ENCODE peak calls at places on chromosomes 7 and 10, in six cellular contexts. N is Peyer's patch; X is hepatocyte; H is fibroblast of mammary gland; E is vagina; V is activated CD4-positive, alpha-beta T cell treated with anti-CD3 and anti-CD28 coated beads, Interleukin-2, amount 50 U/mL, for 1 hour. K is an unnamed sample.

GRCh38 chr10:33137356-33138007 is 179.5 kb upstream of the ITGB1 start:
- DNase-seq in H (no peak), X (no peak), N (no peak), V (no peak), E (no peak), K (no peak)

GRCh38 chr7:74059681-74060588 is 23.7 kb upstream of the LIMK1 start:
- DNase-seq in V (no peak), E (no peak), N (no peak), X (no peak), H (no peak), K (no peak)

GRCh38 chr10:58175990-58176910 is 91.4 kb downstream of the IPMK start:
- DNase-seq in X (peak; percentile 50), V (no peak), H (peak; percentile 36), E (no peak), N (no peak), K (no peak)

GRCh38 chr7:93249749-93250148 is 17.6 kb downstream of the VPS50 start:
- DNase-seq in E (no peak), X (peak; percentile 57), N (no peak), H (peak; percentile 7), V (no peak), K (no peak)

GRCh38 chr10:42981358-42982236 is 95.3 kb upstream of the RET start:
- DNase-seq in E (no peak), N (no peak), V (no peak), X (peak; percentile 48), H (no peak), K (no peak)

GRCh38 chr10:77910524-77911145 is 15.9 kb downstream of the DLG5 start:
- DNase-seq in H (no peak), N (no peak), X (no peak), V (no peak), E (no peak), K (no peak)

GRCh38 chr10:77667426-77668324 is 30.1 kb upstream of the KCNMA1 start:
- DNase-seq in X (no peak), N (no peak), H (no peak), E (no peak), V (no peak), K (peak; percentile 5)

GRCh38 chr7:143352506-143353130 is 9.9 kb downstream of the FAM131B start:
- DNase-seq in H (no peak), X (no peak), V (no peak), N (no peak), E (no peak), K (no peak)

GRCh38 chr10:84837877-84838276 is 509.5 kb downstream of the CCSER2 start:
- DNase-seq in H (no peak), N (no peak), X (no peak), E (no peak), V (no peak), K (no peak)

GRCh38 chr7:50655490-50655889 is 90.3 kb upstream of the DDC start:
- DNase-seq in X (no peak), N (no peak), E (peak; percentile 77), H (no peak), V (no peak), K (no peak)

GRCh38 chr7:5824297-5824610 is 42.8 kb upstream of the RNF216 start:
- DNase-seq in E (no peak), V (peak; percentile 70), X (no peak), N (no peak), H (no peak), K (no peak)

GRCh38 chr10:75043256-75044121 is 68.0 kb upstream of the SAMD8 start:
- DNase-seq in X (no peak), H (no peak), V (peak; percentile 12), E (no peak), N (peak; percentile 26), K (no peak)

GRCh38 chr7:135771961-135772638 is 23.5 kb upstream of the FAM180A start:
- DNase-seq in H (peak; percentile 79), N (no peak), V (no peak), E (peak; percentile 67), X (peak; percentile 46), K (peak; percentile 17)

GRCh38 chr7:154409703-154410311 is 357.6 kb downstream of the DPP6 start:
- DNase-seq in X (peak; percentile 77), N (no peak), H (no peak), E (no peak), V (no peak), K (no peak)

GRCh38 chr10:119666709-119667004 is 15.5 kb downstream of the BAG3 start:
- DNase-seq in E (no peak), H (no peak), X (no peak), V (no peak), N (no peak), K (no peak)

GRCh38 chr7:149466364-149466763 is 5.5 kb upstream of the ZNF777 start:
- DNase-seq in V (no peak), N (no peak), X (no peak), H (no peak), E (no peak), K (no peak)

GRCh38 chr10:42477170-42477569 is 161.2 kb downstream of the ZNF33B start:
- DNase-seq in N (no peak), V (no peak), E (no peak), H (no peak), X (no peak), K (no peak)

GRCh38 chr10:118804262-118804773 is 49.5 kb upstream of the CACUL1 start:
- DNase-seq in V (no peak), E (no peak), H (no peak), N (no peak), X (no peak), K (no peak)

GRCh38 chr10:34804306-34804705 is 10.8 kb downstream of the PARD3 start:
- DNase-seq in N (no peak), H (peak; percentile 30), X (no peak), V (no peak), E (no peak), K (no peak)

GRCh38 chr7:128459394-128459878 is 3.8 kb downstream of the HILPDA start:
- DNase-seq in H (peak; percentile 82), V (peak; percentile 64), N (peak; percentile 74), X (peak; percentile 71), E (no peak), K (peak; percentile 57)

GRCh38 chr10:132363376-132363775 is 31.4 kb downstream of the LRRC27 start:
- DNase-seq in E (no peak), X (no peak), N (no peak), V (no peak), H (no peak), K (no peak)

GRCh38 chr7:38411404-38411803 is 138.0 kb upstream of the TARP start:
- DNase-seq in N (no peak), X (peak; percentile 14), V (no peak), E (no peak), H (peak; percentile 24), K (no peak)

GRCh38 chr10:17074548-17074860 is 55.1 kb downstream of the CUBN start:
- DNase-seq in E (no peak), N (no peak), H (peak; percentile 79), V (no peak), X (no peak), K (no peak)

GRCh38 chr7:70694357-70694908 is 437.5 kb upstream of the GALNT17 start:
- DNase-seq in E (no peak), H (no peak), V (no peak), X (peak; percentile 77), N (no peak), K (peak; percentile 52)

GRCh38 chr7:116554911-116555310 is 30.1 kb downstream of the CAV1 start:
- DNase-seq in E (no peak), V (no peak), N (no peak), X (no peak), H (no peak), K (no peak)

GRCh38 chr7:108367314-108367713 is 88.9 kb downstream of the NRCAM start:
- DNase-seq in E (no peak), X (no peak), V (no peak), N (no peak), H (no peak), K (no peak)

GRCh38 chr7:158488225-158488889 is 99.3 kb downstream of the PTPRN2 start:
- DNase-seq in H (no peak), X (no peak), E (no peak), V (no peak), N (no peak), K (no peak)

GRCh38 chr7:79933144-79933543 is 201.5 kb upstream of the GNAI1 start:
- DNase-seq in V (no peak), E (no peak), N (no peak), X (no peak), H (peak; percentile 54), K (peak; percentile 77)

GRCh38 chr7:97317575-97317974 is 200.1 kb downstream of the SDHAF3 start:
- DNase-seq in E (no peak), X (no peak), H (peak; percentile 5), N (no peak), V (no peak), K (no peak)

GRCh38 chr7:129831424-129832058 is 121.2 kb downstream of the UBE2H start:
- DNase-seq in E (no peak), V (no peak), H (peak; percentile 89), N (no peak), X (peak; percentile 64), K (peak; percentile 92)

GRCh38 chr7:3439333-3440030 is 138.4 kb downstream of the SDK1 start:
- DNase-seq in E (no peak), V (no peak), H (peak; percentile 97), N (no peak), X (peak; percentile 50), K (peak; percentile 98)

GRCh38 chr7:129877146-129877792 is 75.5 kb downstream of the UBE2H start:
- DNase-seq in N (no peak), X (no peak), H (peak; percentile 66), V (no peak), E (no peak), K (peak; percentile 69)

GRCh38 chr7:85074-85945 is 107.1 kb upstream of the FAM20C start:
- DNase-seq in V (no peak), N (no peak), H (peak; percentile 61), X (peak; percentile 50), E (no peak), K (no peak)

GRCh38 chr10:93368210-93368609 is 113.9 kb downstream of the MYOF start:
- DNase-seq in E (peak; percentile 70), X (no peak), H (peak; percentile 53), V (no peak), N (no peak), K (peak; percentile 67)

GRCh38 chr10:7550038-7550437 is 116.7 kb downstream of the ITIH5 start:
- DNase-seq in N (no peak), X (no peak), V (no peak), H (no peak), E (no peak), K (no peak)

GRCh38 chr7:2229467-2229866 is 3.3 kb downstream of the MAD1L1 start:
- DNase-seq in X (no peak), E (no peak), H (no peak), V (no peak), N (no peak), K (no peak)

GRCh38 chr10:63901228-63901627 is 380.0 kb downstream of the REEP3 start:
- DNase-seq in H (no peak), X (no peak), E (no peak), N (no peak), V (no peak), K (no peak)

GRCh38 chr7:6407434-6407833 is 40.3 kb downstream of the DAGLB start:
- DNase-seq in H (no peak), N (no peak), X (no peak), E (no peak), V (no peak), K (no peak)

GRCh38 chr10:43206391-43207235 is 60.3 kb downstream of the RASGEF1A start:
- DNase-seq in V (no peak), E (no peak), H (no peak), N (no peak), X (no peak), K (no peak)

K was measured in fibroblast of gingiva.